ENCODE peak calls at places on chromosomes 11 and 22, in four cellular contexts. S is H1, G is HCT116, R is HepG2. Q is an unnamed sample.

GRCh38 chr22:38490475-38490874 is 15.6 kb downstream of the DDX17 start:
- DNase-seq in S (no peak), G (no peak), R (no peak), Q (no peak)

GRCh38 chr11:116373545-116373944 is 399.2 kb downstream of the BUD13 start:
- DNase-seq in S (no peak), G (no peak), R (no peak), Q (no peak)

GRCh38 chr22:29633514-29634312 is 30.3 kb downstream of the NF2 start:
- DNase-seq in S (no peak), G (no peak), R (no peak), Q (no peak)

GRCh38 chr11:99020324-99021225 is at the start of gene CNTN5:
- DNase-seq in S (peak), G (no peak), R (peak), Q (no peak)

GRCh38 chr22:20953668-20954500 is 13.2 kb upstream of the AIFM3 start:
- DNase-seq in S (no peak), G (no peak), R (peak), Q (no peak)

GRCh38 chr22:41445171-41446056 is 1.2 kb downstream of the TOB2 start:
- DNase-seq in S (peak), G (no peak), R (no peak), Q (peak)

GRCh38 chr22:42268852-42269406 is 1.5 kb downstream of the TCF20 start:
- DNase-seq in S (no peak), G (no peak), R (no peak), Q (no peak)

GRCh38 chr11:92455221-92455790 is 230.7 kb downstream of the FAT3 start:
- DNase-seq in S (no peak), G (no peak), R (no peak), Q (no peak)

GRCh38 chr11:84290647-84291046 is 1004.5 kb upstream of the CCDC90B start:
- DNase-seq in S (no peak), G (no peak), R (no peak), Q (no peak)

GRCh38 chr11:64885367-64886286 is 7.2 kb upstream of the EHD1 start:
- DNase-seq in S (no peak), G (no peak), R (peak), Q (no peak)

GRCh38 chr22:21003782-21004181 is 1.9 kb upstream of the THAP7 start:
- DNase-seq in S (no peak), G (no peak), R (no peak), Q (no peak)

GRCh38 chr11:130131957-130132850 is 27.4 kb upstream of the ST14 start:
- DNase-seq in S (peak), G (peak), R (peak), Q (peak)

GRCh38 chr11:83002522-83002921 is 69.2 kb downstream of the RAB30 start:
- DNase-seq in S (no peak), G (no peak), R (no peak), Q (no peak)

GRCh38 chr22:40196628-40197027 is 18.9 kb downstream of the TNRC6B start:
- DNase-seq in S (no peak), G (no peak), R (no peak), Q (no peak)

GRCh38 chr11:3094223-3094824 is 37.1 kb upstream of the CARS1 start:
- DNase-seq in S (peak), G (no peak), R (no peak), Q (no peak)

GRCh38 chr11:9251306-9251705 is 13.8 kb downstream of the DENND5A start:
- DNase-seq in S (no peak), G (no peak), R (no peak), Q (no peak)

GRCh38 chr11:80872116-80872728 is 1431.4 kb upstream of the TENM4 start:
- DNase-seq in S (no peak), G (no peak), R (no peak), Q (no peak)

GRCh38 chr11:84437129-84438123 is 1151.3 kb upstream of the CCDC90B start:
- DNase-seq in S (peak), G (no peak), R (peak), Q (peak)

GRCh38 chr11:61701298-61701993 is 21.3 kb downstream of the DAGLA start:
- DNase-seq in S (peak), G (peak), R (peak), Q (no peak)

GRCh38 chr11:72423840-72424239 is 10.5 kb downstream of the CLPB start:
- DNase-seq in S (no peak), G (no peak), R (no peak), Q (no peak)

GRCh38 chr11:45933846-45934579 is 11.6 kb downstream of the LARGE2 start:
- DNase-seq in S (no peak), G (no peak), R (no peak), Q (no peak)

GRCh38 chr11:86632499-86633269 is 39.7 kb downstream of the ME3 start:
- DNase-seq in S (no peak), G (peak), R (peak), Q (peak)

GRCh38 chr11:86942212-86942611 is 13.0 kb downstream of the FZD4 start:
- DNase-seq in S (no peak), G (no peak), R (no peak), Q (no peak)

GRCh38 chr11:44505591-44506054 is 59.8 kb upstream of the CD82 start:
- DNase-seq in S (no peak), G (no peak), R (no peak), Q (no peak)

GRCh38 chr11:2807276-2807681 is 78.3 kb downstream of the CDKN1C start:
- DNase-seq in S (no peak), G (no peak), R (peak), Q (no peak)

GRCh38 chr11:115580927-115581680 is 76.9 kb upstream of the CADM1 start:
- DNase-seq in S (no peak), G (no peak), R (no peak), Q (no peak)

GRCh38 chr11:113618360-113618759 is 87.7 kb downstream of the TMPRSS5 start:
- DNase-seq in S (no peak), G (no peak), R (no peak), Q (no peak)

GRCh38 chr22:35257002-35257320 is 332 bp upstream of the HMGXB4 start:
- DNase-seq in S (no peak), G (no peak), R (no peak), Q (no peak)

GRCh38 chr11:125763483-125763882 is 15.1 kb downstream of the PATE2 start:
- DNase-seq in S (no peak), G (no peak), R (no peak), Q (no peak)

GRCh38 chr11:45799562-45799961 is 5.4 kb upstream of the SLC35C1 start:
- DNase-seq in S (no peak), G (no peak), R (no peak), Q (no peak)

GRCh38 chr11:13663631-13664071 is 4.8 kb upstream of the FAR1 start:
- DNase-seq in S (no peak), G (no peak), R (no peak), Q (no peak)

GRCh38 chr11:71577469-71578004 is 5.1 kb downstream of the KRTAP5-11 start:
- DNase-seq in S (no peak), G (no peak), R (no peak), Q (no peak)

GRCh38 chr11:32400670-32401369 is 34.5 kb downstream of the WT1 start:
- DNase-seq in S (no peak), G (no peak), R (no peak), Q (no peak)

GRCh38 chr11:67274768-67275605 is 8.7 kb downstream of the GRK2 start:
- DNase-seq in S (no peak), G (no peak), R (no peak), Q (no peak)

GRCh38 chr11:34243620-34244493 is 114.0 kb downstream of the ABTB2 start:
- DNase-seq in S (no peak), G (peak), R (no peak), Q (no peak)

GRCh38 chr11:1350086-1350725 is 39.5 kb upstream of the BRSK2 start:
- DNase-seq in S (no peak), G (no peak), R (no peak), Q (no peak)

GRCh38 chr11:36622431-36623136 is 24.5 kb upstream of the RAG2 start:
- DNase-seq in S (no peak), G (peak), R (peak), Q (peak)

DNA sequence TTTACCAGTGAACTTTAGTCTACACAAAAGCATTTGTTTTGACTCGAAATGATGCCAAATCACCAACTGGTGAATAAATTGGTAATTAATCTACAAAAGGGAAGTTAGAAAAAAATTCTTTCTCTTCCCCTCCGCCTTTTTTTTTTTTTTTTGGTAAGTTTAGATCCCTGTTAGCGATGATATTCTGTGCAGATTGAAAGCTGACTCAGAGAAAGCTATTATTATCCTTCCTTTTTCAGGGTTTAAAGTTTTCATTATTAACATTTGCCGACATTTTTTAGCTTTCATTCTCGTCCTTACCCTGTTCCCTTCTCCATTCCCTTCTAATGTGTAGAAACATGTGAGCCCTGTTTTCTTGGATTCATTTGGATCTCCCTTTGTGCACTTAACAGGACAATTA is 16.8 kb upstream of the NUP160 start:
- DNase-seq in S (no peak), G (no peak), R (no peak), Q (no peak)
- TF ChIP-seq JUND in S (no peak), G (no peak), R (no peak), Q (no peak)

DNA sequence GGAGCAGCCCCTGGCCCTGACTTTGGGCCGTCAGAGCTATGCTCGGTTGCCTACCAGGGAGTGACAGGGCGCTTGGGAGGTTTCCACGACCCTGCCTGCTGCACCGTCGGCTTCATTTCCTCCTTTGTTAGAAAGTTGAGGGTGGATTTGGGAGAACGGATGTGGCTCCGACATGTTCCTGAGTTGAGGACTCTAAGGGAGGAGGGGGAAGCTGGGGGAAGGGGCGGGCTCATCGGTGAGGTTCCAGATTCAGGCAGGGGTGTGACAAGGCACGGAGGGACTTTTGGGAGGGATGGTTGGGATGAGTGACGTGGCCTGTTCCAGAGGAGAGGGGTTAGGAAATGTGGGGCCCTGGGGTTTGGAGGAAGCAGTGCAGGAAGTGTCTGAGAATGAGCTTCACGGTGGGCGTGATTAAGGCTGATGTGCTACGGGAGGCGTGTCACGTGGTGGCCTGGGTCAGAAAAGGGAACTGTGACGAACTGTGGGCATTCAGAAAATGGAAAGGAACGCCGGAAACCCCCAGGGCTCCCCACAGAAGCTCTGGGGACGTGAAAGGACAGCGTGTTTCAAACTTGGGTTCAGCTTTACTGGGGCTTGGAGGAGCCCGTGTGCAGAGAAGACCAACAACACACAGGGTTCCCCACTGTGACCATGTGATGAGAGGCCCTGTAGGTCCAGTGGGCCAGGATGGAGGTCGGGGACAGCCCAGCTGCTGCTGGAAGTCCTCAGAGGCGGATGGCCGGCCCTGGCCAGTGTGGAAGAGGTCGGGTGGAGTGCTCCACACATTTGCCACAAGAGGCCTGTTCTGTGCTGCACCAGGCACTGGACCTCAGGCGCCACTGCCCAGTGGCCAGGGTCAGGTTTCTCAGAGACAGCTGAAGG is 2.8 kb downstream of the PARVB start:
- DNase-seq in S (no peak), G (no peak), R (no peak), Q (no peak)
- TF ChIP-seq JUND in S (no peak), G (no peak), R (no peak), Q (no peak)

GRCh38 chr22:48758021-48758561 is 1069.6 kb downstream of the BRD1 start:
- DNase-seq in S (no peak), G (no peak), R (no peak), Q (no peak)
- TF ChIP-seq JUND in S (no peak), G (no peak), R (no peak), Q (no peak)

GRCh38 chr11:66188580-66188979 is 79.9 kb upstream of the RAB1B start:
- DNase-seq in S (no peak), G (no peak), R (no peak), Q (no peak)
- TF ChIP-seq JUND in S (no peak), G (peak), R (no peak), Q (no peak)

DNA sequence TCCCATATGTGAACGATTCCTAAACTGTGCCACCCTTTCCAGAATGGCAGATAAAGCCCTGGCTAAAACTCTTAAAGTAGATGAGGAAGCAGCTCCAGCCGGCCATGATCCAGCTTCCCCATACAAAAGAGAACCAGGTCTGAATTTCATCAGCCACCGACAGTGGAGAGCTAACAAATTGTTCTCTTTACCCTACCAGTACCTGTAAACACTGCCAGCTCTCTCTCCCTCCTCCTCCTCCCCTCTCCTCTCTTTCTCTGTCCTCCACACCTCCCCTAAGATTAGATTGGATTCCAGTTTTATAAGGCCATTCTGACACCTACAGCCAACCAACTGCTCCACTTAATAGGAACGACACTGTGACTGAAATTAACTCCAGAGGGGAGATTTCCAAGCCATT is 176.9 kb downstream of the DSCAML1 start:
- DNase-seq in S (no peak), G (no peak), R (no peak), Q (peak)
- TF ChIP-seq JUND in S (no peak), G (no peak), R (no peak), Q (no peak)

DNA sequence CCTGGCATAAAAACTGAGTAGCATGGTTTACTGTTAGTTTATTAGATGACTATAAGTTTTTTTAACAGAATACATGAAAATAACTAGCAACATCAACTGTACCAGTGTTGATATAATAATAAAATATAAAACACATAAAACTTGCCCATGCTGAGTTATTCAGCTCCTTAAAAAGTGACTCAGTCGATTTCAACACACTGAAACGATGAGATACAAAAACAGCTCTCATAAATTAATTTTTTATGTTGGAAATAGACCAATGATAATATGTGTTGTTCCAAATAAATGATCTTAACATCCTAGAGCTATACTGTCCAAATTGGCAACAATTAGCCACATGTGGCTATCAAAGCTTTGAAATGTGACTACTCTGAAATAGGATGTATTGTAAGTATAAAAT is 15.9 kb downstream of the PDGFD start:
- DNase-seq in S (no peak), G (no peak), R (no peak), Q (no peak)
- TF ChIP-seq JUND in S (no peak), G (no peak), R (no peak), Q (no peak)

DNA sequence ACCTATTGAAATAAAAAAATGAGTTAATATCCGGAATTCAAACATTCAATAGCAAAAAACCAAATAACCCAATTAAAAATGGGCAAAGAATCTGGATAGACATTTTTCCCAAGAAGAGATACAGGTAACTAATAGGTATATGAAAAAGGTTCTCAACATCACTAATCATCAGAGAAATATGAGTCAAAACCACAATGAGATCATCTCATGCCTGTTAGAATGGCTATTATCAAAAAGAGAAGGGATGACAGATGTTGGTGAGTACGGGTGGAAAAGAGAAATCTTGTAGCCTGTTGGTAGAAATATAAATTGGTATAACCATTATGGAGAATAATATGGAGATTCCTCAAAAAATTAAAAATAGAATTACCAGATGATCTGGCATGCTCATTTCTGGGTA is 26.9 kb upstream of the OR6M1 start:
- DNase-seq in S (no peak), G (no peak), R (no peak), Q (no peak)
- TF ChIP-seq JUND in S (no peak), G (no peak), R (no peak), Q (no peak)

Q was measured in T47D.